ENCODE peak calls at places on chromosomes 12 and 14, in four cellular contexts. K is ecto neural progenitor cell, W is ELR, B is GM13976. U is an unnamed sample.

GRCh38 chr12:59928416-59928815 is 332.6 kb downstream of the SLC16A7 start:
- DNase-seq in K (no peak), W (no peak), B (no peak), U (no peak)

GRCh38 chr14:90674043-90674670 is 142.1 kb downstream of the TTC7B start:
- DNase-seq in K (no peak), W (no peak), B (no peak), U (no peak)

GRCh38 chr12:24881724-24882371 is 67.1 kb downstream of the BCAT1 start:
- DNase-seq in K (no peak), W (no peak), B (no peak), U (no peak)

GRCh38 chr12:72586456-72586855 is 314.3 kb downstream of the TRHDE start:
- DNase-seq in K (no peak), W (no peak), B (no peak), U (no peak)

GRCh38 chr12:65965358-65965757 is 141.1 kb downstream of the HMGA2 start:
- DNase-seq in K (no peak), W (peak), B (no peak), U (no peak)

GRCh38 chr12:18165422-18165871 is 75.5 kb upstream of the RERGL start:
- DNase-seq in K (no peak), W (peak), B (peak), U (no peak)

GRCh38 chr12:90978117-90978770 is 23.3 kb upstream of the CCER1 start:
- DNase-seq in K (no peak), W (peak), B (peak), U (no peak)

GRCh38 chr14:89351364-89351957 is 65.6 kb downstream of the FOXN3 start:
- DNase-seq in K (no peak), W (no peak), B (peak), U (peak)

GRCh38 chr12:76420221-76420620 is 72.0 kb upstream of the BBS10 start:
- DNase-seq in K (no peak), W (no peak), B (no peak), U (no peak)

GRCh38 chr12:5487076-5487475 is 55.2 kb downstream of the NTF3 start:
- DNase-seq in K (no peak), W (no peak), B (no peak), U (no peak)

GRCh38 chr12:91604897-91605296 is 422.3 kb upstream of the DCN start:
- DNase-seq in K (no peak), W (no peak), B (no peak), U (no peak)

GRCh38 chr12:104522985-104523719 is 66.4 kb downstream of the CHST11 start:
- DNase-seq in K (no peak), W (no peak), B (no peak), U (no peak)

GRCh38 chr12:76697849-76698248 is 66.1 kb upstream of the ZDHHC17 start:
- DNase-seq in K (no peak), W (peak), B (no peak), U (no peak)

U was measured in esophagus muscularis mucosa.